ENCODE peak calls at places on chromosomes 4 and X, in four cellular contexts. L, K, X and G are unnamed samples.

GRCh38 chrX:140501940-140502468 is 2.9 kb downstream of the SOX3 start:
- DNase-seq in L (no peak), K (no peak), X (no peak), G (no peak)

GRCh38 chr4:26206981-26207380 is 113.8 kb upstream of the RBPJ start:
- DNase-seq in L (peak), K (no peak), X (no peak), G (no peak)

GRCh38 chr4:20565075-20565721 is 135.1 kb upstream of the PACRGL start:
- DNase-seq in L (no peak), K (no peak), X (peak), G (no peak)

GRCh38 chr4:1202526-1203378 is 30.4 kb upstream of the SPON2 start:
- DNase-seq in L (no peak), K (no peak), X (no peak), G (no peak)

GRCh38 chr4:6549890-6550620 is 24.9 kb upstream of the MAN2B2 start:
- DNase-seq in L (no peak), K (no peak), X (no peak), G (no peak)

GRCh38 chr4:82898322-82899243 is 2.0 kb upstream of the THAP9 start:
- DNase-seq in L (peak), K (no peak), X (peak), G (peak)

GRCh38 chr4:156711196-156711590 is 260.4 kb downstream of the PDGFC start:
- DNase-seq in L (no peak), K (no peak), X (no peak), G (no peak)

GRCh38 chr4:188178276-188178675 is 39.0 kb downstream of the TRIML1 start:
- DNase-seq in L (peak), K (no peak), X (no peak), G (peak)

GRCh38 chr4:170875868-170876267 is 786.1 kb upstream of the AADAT start:
- DNase-seq in L (no peak), K (no peak), X (no peak), G (no peak)

GRCh38 chr4:65341557-65341956 is 328.7 kb downstream of the EPHA5 start:
- DNase-seq in L (no peak), K (no peak), X (no peak), G (no peak)

GRCh38 chr4:1451106-1451751 is 45.0 kb upstream of the NKX1-1 start:
- DNase-seq in L (no peak), K (no peak), X (no peak), G (no peak)

GRCh38 chr4:94636004-94636403 is 121.8 kb upstream of the BMPR1B start:
- DNase-seq in L (peak), K (no peak), X (peak), G (no peak)

GRCh38 chr4:78951862-78952472 is 12.7 kb upstream of the PAQR3 start:
- DNase-seq in L (peak), K (peak), X (peak), G (peak)

GRCh38 chr4:10084651-10085320 is 31.8 kb downstream of the WDR1 start:
- DNase-seq in L (no peak), K (no peak), X (no peak), G (no peak)

GRCh38 chr4:126616795-126617194 is 1016.0 kb upstream of the INTU start:
- DNase-seq in L (no peak), K (no peak), X (no peak), G (no peak)

GRCh38 chr4:83258463-83258862 is 26.1 kb downstream of the COQ2 start:
- DNase-seq in L (peak), K (no peak), X (no peak), G (no peak)

GRCh38 chr4:102713096-102713495 is 47.7 kb downstream of the MANBA start:
- DNase-seq in L (peak), K (no peak), X (peak), G (no peak)

GRCh38 chr4:127734976-127735375 is 4.8 kb downstream of the SLC25A31 start:
- DNase-seq in L (no peak), K (no peak), X (no peak), G (no peak)

GRCh38 chr4:26388671-26389070 is 67.9 kb downstream of the RBPJ start:
- DNase-seq in L (no peak), K (no peak), X (no peak), G (no peak)

GRCh38 chr4:154526151-154526550 is 24.0 kb downstream of the PLRG1 start:
- DNase-seq in L (no peak), K (no peak), X (no peak), G (no peak)

GRCh38 chr4:95124906-95125504 is 367.2 kb downstream of the BMPR1B start:
- DNase-seq in L (peak), K (no peak), X (peak), G (peak)

GRCh38 chr4:91116861-91117260 is 989.7 kb downstream of the CCSER1 start:
- DNase-seq in L (no peak), K (peak), X (peak), G (no peak)

GRCh38 chrX:134753185-134754008 is 95.1 kb upstream of the PLAC1 start:
- DNase-seq in L (peak), K (no peak), X (peak), G (peak)

GRCh38 chr4:79913581-79913980 is 159.4 kb downstream of the ANTXR2 start:
- DNase-seq in L (peak), K (no peak), X (peak), G (no peak)

GRCh38 chr4:187046471-187046870 is 322.8 kb upstream of the FAT1 start:
- DNase-seq in L (no peak), K (no peak), X (no peak), G (no peak)

GRCh38 chrX:47366051-47366722 is 4.2 kb upstream of the ZNF157 start:
- DNase-seq in L (peak), K (peak), X (peak), G (peak)

GRCh38 chr4:8037150-8037769 is 97.6 kb upstream of the AFAP1 start:
- DNase-seq in L (no peak), K (no peak), X (no peak), G (no peak)

GRCh38 chr4:152016325-152016665 is 255.5 kb upstream of the GATB start:
- DNase-seq in L (no peak), K (no peak), X (no peak), G (no peak)

GRCh38 chr4:107210450-107211239 is 174.5 kb upstream of the DKK2 start:
- DNase-seq in L (peak), K (no peak), X (peak), G (no peak)

GRCh38 chrX:22534643-22535042 is 261.9 kb downstream of the CBLL2 start:
- DNase-seq in L (peak), K (no peak), X (peak), G (peak)

GRCh38 chrX:16999275-16999674 is 52.8 kb downstream of the REPS2 start:
- DNase-seq in L (no peak), K (no peak), X (no peak), G (no peak)

GRCh38 chr4:44493924-44494323 is 45.3 kb upstream of the KCTD8 start:
- DNase-seq in L (peak), K (peak), X (peak), G (no peak)

GRCh38 chrX:25131055-25131454 is 115.3 kb upstream of the ARX start:
- DNase-seq in L (peak), K (no peak), X (no peak), G (no peak)

GRCh38 chr4:68963389-68963788 is 11.8 kb upstream of the UGT2A3 start:
- DNase-seq in L (no peak), K (no peak), X (no peak), G (no peak)

GRCh38 chr4:133865606-133866327 is 335.8 kb downstream of the PABPC4L start:
- DNase-seq in L (peak), K (no peak), X (peak), G (peak)

GRCh38 chr4:94412019-94413017 is 39.4 kb upstream of the PDLIM5 start:
- DNase-seq in L (peak), K (no peak), X (peak), G (no peak)

GRCh38 chrX:70969635-70970481 is 39.0 kb upstream of the SLC7A3 start:
- DNase-seq in L (no peak), K (no peak), X (no peak), G (no peak)

GRCh38 chrX:70973221-70973620 is 42.3 kb upstream of the SLC7A3 start:
- DNase-seq in L (no peak), K (no peak), X (no peak), G (no peak)

DNA sequence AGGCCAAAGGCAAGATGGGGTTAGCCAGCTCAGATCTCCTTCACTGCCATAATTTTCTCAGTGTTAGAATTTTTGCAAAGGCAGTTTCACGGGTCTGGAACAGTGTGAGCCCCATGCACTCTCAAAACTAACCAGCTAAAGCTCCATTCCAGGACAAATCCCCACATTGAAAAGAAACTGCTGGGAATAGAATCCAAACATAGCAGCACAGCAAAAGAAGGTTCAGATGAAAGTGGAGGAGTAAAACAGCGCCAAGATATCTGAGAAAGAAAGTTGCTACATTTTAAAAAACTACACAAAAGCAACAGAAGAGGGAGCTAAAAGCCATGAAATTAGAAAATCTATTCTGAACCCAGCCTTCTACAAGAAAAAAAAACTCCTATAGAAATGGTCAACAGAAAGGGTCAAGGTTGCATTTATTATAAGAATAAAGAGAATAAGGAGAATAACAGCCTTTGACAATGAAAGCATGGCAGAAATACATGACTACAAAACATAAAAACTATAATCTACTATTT is 39.6 kb upstream of the SLC7A3 start:
- DNase-seq in L (peak), K (no peak), X (peak), G (no peak)
- TF ChIP-seq CTCF in L (no peak), K (peak), X (peak), G (peak)

DNA sequence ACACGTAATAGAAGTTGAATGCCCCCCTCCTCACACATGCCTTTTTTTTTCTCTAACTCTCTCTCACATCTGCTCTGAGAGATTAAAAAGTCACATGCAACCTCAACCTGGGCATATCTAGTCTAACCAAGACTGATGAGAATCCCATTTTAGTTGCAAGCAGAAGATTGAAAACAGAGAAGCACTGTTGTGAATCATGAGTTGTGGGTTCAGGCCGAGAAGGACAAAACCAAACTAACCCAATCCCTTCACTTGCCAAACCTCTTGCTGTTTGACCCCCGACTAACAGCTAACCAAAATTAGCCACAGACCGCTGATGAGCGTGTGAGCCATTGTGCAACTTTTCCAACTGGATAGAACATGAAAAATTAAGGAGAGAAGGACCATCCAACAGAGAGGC is 31.8 kb downstream of the CXCL1 start:
- DNase-seq in L (peak), K (no peak), X (peak), G (peak)
- TF ChIP-seq CTCF in L (no peak), K (no peak), X (no peak), G (no peak)

GRCh38 chr4:77375866-77376607 is 219.0 kb downstream of the CCNG2 start:
- DNase-seq in L (no peak), K (no peak), X (no peak), G (no peak)

GRCh38 chr4:77372375-77372774 is 215.4 kb downstream of the CCNG2 start:
- DNase-seq in L (no peak), K (no peak), X (no peak), G (no peak)

DNA sequence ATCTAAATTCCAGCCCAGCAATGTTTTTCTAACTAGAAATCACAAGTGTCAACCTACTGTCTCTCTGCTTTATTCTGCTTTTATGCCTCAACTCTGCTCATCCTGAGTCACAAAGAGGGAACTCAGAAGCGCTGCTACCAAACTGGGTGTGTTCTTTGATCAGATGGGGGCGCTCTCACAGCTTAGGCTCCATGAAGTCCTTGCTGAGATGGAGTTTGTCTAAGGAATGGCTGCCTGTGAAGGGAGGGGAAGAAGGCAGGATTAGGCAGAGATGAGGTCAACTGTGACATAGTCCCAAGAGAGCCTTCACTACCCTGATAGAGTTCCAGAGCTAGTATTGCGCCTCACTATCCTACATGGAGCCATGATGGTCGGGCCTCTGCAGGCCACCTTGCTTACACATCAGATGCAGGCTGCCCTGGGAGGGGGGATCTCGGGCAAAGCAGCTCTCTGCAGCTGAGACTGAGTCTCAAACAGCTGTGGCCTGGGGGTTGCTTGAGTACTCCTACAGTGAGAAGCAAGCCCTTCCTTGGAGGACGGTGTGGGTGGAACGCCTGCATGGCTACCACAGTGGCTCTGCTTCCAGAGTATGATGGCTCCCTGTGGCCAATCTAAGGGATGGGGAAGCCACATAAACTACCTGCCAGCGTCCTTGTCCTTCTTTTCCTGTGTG is 219.9 kb downstream of the CCNG2 start:
- DNase-seq in L (no peak), K (no peak), X (no peak), G (no peak)
- TF ChIP-seq CTCF in L (no peak), K (no peak), X (no peak), G (no peak)

GRCh38 chr4:55445921-55446577 is 50.3 kb downstream of the TMEM165 start:
- DNase-seq in L (peak), K (no peak), X (peak), G (no peak)
- TF ChIP-seq CTCF in L (no peak), K (no peak), X (no peak), G (peak)